ENCODE peak calls at places on chromosome 5, in six cellular contexts. F is body of pancreas, R is astrocyte, S is heart left ventricle, M is PC-3, O is IMR-90. H is an unnamed sample.
A peak's percentile ranks its signal among the peaks of the same experiment; 100 is the strongest.

GRCh38 chr5:79560774-79561524 is 47.0 kb upstream of the HOMER1 start:
- DNase-seq in R (peak; percentile 40), F (no peak), S (no peak), M (no peak), O (peak; percentile 67), H (no peak)

GRCh38 chr5:91166040-91166807 is 216.9 kb downstream of the ARRDC3 start:
- DNase-seq in M (peak; percentile 48), R (peak; percentile 59), F (no peak), O (peak; percentile 75), S (no peak), H (no peak)

GRCh38 chr5:1519631-1520141 is 4.1 kb downstream of the LPCAT1 start:
- DNase-seq in S (no peak), F (peak; percentile 9), O (no peak), M (no peak), R (no peak), H (peak; percentile 1)

GRCh38 chr5:89120719-89121118 is 237.7 kb upstream of the MEF2C start:
- DNase-seq in M (no peak), O (no peak), S (peak; percentile 6), R (no peak), F (no peak), H (no peak)

GRCh38 chr5:157912621-157913325 is 53.8 kb upstream of the CLINT1 start:
- DNase-seq in S (no peak), M (peak; percentile 44), F (no peak), R (no peak), O (no peak), H (no peak)

GRCh38 chr5:40988761-40989510 is 79.6 kb downstream of the C7 start:
- DNase-seq in R (no peak), O (peak; percentile 33), F (no peak), M (peak; percentile 89), S (no peak), H (no peak)

GRCh38 chr5:11385901-11386293 is 518.3 kb downstream of the CTNND2 start:
- DNase-seq in O (no peak), R (no peak), M (no peak), F (no peak), S (no peak), H (no peak)

GRCh38 chr5:58764199-58764598 is 181.3 kb downstream of the RAB3C start:
- DNase-seq in F (peak; percentile 18), R (no peak), M (no peak), O (no peak), S (no peak), H (no peak)

GRCh38 chr5:175448276-175448675 is 4.3 kb upstream of the DRD1 start:
- DNase-seq in O (no peak), F (no peak), S (no peak), M (no peak), R (no peak), H (no peak)

GRCh38 chr5:79564798-79565279 is 47.4 kb upstream of the TENT2 start:
- DNase-seq in S (no peak), F (no peak), M (no peak), O (no peak), R (no peak), H (no peak)

GRCh38 chr5:24918676-24919075 is 273.9 kb upstream of the CDH10 start:
- DNase-seq in O (no peak), F (no peak), M (no peak), S (no peak), R (no peak), H (no peak)

GRCh38 chr5:88680253-88681132 is 202.5 kb downstream of the MEF2C start:
- DNase-seq in M (peak; percentile 80), R (no peak), S (peak; percentile 61), F (peak; percentile 77), O (peak; percentile 14), H (no peak)

GRCh38 chr5:150515446-150515845 is 7.5 kb downstream of the NDST1 start:
- DNase-seq in S (no peak), O (peak; percentile 83), M (no peak), F (peak; percentile 30), R (peak; percentile 80), H (peak; percentile 36)

GRCh38 chr5:33891731-33892418 is at the start of gene ADAMTS12:
- DNase-seq in M (no peak), R (peak; percentile 66), S (peak; percentile 60), O (peak; percentile 77), F (peak; percentile 13), H (no peak)

GRCh38 chr5:17216974-17217325 is 481 bp upstream of the BASP1 start:
- DNase-seq in M (peak; percentile 48), F (no peak), O (peak; percentile 51), R (peak; percentile 66), S (no peak), H (peak; percentile 31)

GRCh38 chr5:73278693-73279092 is 105.7 kb downstream of the TMEM174 start:
- DNase-seq in M (peak; percentile 79), R (no peak), O (no peak), S (no peak), F (peak; percentile 53), H (no peak)

GRCh38 chr5:151509231-151509630 is 61.8 kb downstream of the SLC36A1 start:
- DNase-seq in S (no peak), M (peak; percentile 77), F (no peak), R (no peak), O (no peak), H (no peak)

GRCh38 chr5:174687503-174687902 is 36.9 kb upstream of the MSX2 start:
- DNase-seq in O (no peak), F (no peak), M (no peak), S (no peak), R (no peak), H (no peak)

GRCh38 chr5:156920042-156920860 is 42.8 kb downstream of the TIMD4 start:
- DNase-seq in S (no peak), F (no peak), O (no peak), M (peak; percentile 22), R (peak; percentile 9), H (no peak)

GRCh38 chr5:31280210-31280609 is 86.7 kb downstream of the CDH6 start:
- DNase-seq in S (no peak), O (peak; percentile 37), M (no peak), F (no peak), R (peak; percentile 67), H (no peak)

GRCh38 chr5:74361406-74362358 is 278.8 kb downstream of the ENC1 start:
- DNase-seq in O (no peak), F (no peak), M (peak; percentile 22), S (no peak), R (no peak), H (no peak)

GRCh38 chr5:134571703-134572405 is 46.4 kb downstream of the JADE2 start:
- DNase-seq in R (no peak), O (no peak), F (no peak), M (no peak), S (no peak), H (no peak)

DNA sequence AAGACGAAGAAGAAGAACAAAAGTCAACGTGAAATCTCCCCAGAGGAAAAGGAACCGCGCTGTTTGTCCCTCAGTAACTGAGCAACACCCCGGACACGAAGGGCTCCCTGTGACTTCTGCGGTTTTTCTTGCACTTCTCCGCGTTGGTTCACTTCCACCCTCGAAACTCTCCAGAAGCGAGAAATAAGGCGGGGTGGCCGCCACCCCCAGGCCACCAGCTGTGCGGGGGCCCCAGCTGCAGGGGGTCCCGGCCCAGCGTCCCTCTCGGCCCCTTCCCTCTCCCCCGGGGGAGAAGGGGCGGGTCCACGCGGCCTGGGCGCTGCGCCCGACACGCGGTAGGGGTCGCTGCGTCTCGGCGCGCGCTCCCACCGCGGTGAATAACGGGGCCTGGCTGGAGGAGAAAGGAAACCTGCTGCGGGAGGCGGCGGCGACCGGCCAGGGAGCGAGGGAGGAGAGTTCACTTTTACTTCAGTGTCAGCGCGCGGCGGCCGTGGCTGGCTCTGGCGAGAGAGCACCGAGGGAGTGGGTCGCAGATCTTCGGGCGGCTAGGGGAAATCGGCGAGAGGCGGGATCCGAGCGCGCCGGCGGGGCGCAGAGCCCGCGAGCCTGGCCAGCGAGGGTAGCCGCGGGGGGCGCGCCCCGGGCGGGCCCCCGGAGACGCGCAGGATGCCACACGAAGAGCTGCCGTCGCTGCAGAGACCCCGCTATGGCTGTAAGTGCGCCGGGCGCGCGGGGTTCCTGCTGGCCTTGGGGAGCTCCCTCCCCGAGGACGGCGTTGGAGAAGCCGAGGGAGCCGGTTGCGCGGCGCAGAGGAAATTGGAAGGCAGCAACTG is at the start of gene IQGAP2:
- DNase-seq in O (peak; percentile 34), R (peak; percentile 51), M (peak; percentile 27), S (peak; percentile 65), F (peak; percentile 80), H (no peak)
- H3K27ac ChIP-seq in O (no peak within 1 kb of the TSS), R (no peak within 1 kb of the TSS), M (no peak within 1 kb of the TSS), S (peak within 1 kb of the TSS; percentile 45), F (peak within 1 kb of the TSS; percentile 95), H (peak within 1 kb of the TSS; percentile 27)

GRCh38 chr5:159198063-159199036 is 11.0 kb downstream of the RNF145 start:
- DNase-seq in M (no peak), O (no peak), S (no peak), F (no peak), R (no peak), H (no peak)
- H3K4me1 ChIP-seq in M (no peaks in the 10 kb centered on the region), O (peaks cover 7% of the 10 kb centered on the region), S (peaks cover 24% of the 10 kb centered on the region), F (no peaks in the 10 kb centered on the region), R (no peaks in the 10 kb centered on the region), H (peaks cover 13% of the 10 kb centered on the region)

DNA sequence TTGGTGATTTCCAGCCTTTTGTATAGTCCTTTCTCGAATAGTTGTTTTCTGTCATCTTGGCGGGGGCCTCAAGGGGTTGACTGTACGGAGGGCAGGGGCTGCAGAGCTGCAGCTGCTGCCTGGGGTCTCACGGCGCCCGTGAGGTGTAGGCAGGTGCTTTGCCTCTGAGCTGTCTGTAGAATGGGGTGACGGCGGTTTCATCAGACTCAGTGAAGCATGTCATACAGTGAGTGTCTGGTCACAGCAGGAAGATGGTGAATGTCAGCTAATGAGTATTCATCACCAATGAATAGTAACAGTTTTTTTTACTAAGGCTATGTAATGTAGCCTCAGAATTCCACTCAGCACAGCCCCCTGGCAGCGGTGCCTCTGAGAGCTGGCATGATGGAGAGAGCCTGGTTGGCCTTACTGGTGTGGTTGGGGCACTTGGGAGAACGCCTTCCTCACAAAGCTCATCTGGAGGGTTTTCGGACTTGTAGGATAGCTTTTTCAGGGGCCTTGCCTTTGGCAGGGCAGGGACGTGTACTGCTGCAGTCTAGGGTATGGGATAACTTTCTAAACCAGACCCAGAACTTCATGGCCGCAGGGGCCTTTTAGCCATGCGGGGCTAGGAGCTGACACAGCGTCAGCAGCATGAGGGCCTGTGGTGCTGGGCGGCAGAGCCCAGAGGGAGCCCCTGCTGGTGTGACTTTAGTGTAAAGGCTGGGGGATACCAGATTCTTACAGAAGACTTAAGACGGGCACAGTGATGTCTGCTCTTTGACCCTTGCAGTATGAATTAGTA is 15.0 kb downstream of the TENT4A start:
- DNase-seq in R (no peak), F (no peak), M (no peak), S (no peak), O (no peak), H (no peak)
- H3K27ac ChIP-seq in R (no peak overlapping the region), F (no peak overlapping the region), M (no peak overlapping the region), S (no peak overlapping the region), O (no peak overlapping the region), H (no peak overlapping the region)

DNA sequence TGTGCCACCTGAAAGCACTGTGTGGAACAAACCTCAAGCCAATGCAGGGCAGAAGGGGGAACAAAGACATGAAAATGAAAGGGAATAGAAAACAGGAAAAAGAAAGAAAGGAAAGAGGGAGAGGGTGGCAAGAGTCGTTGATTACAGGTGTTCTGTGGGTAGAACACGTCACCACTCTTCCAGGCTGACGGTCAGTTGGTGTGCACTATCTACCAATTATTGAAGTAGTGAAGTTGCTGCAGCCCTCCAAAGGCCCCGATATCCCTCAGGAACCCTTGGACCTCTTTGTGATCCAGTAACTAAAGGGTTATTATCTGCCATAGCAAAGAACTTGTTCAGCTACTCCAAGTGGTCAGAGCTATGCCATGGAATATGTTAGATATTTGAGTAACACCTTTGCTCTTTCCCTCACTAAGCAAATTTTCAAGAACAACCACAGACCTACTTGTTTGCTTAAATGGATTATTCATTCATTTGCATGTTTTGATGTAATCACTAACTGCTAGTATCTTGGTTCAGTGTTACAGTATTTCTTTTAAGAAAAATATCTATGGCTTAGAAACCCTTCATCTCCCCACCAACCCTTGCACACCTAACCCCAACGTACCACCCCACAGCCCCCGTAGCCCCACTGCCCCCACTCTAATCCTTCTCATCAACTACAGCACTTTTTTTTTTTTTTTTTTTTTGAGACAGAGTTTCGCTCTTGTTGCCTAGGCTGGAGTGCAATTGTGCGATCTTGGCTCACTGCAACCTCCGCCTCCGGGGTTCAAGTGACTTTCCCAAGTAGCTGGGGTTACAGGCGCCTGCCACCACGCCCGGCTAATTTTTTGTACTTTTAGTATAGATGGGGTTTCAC is 31.3 kb downstream of the FYB1 start:
- DNase-seq in O (no peak), F (no peak), M (peak; percentile 71), R (no peak), S (no peak), H (no peak)
- H3K4me1 ChIP-seq in O (no peaks in the 10 kb centered on the region), F (no peaks in the 10 kb centered on the region), M (peaks cover 9% of the 10 kb centered on the region), R (no peaks in the 10 kb centered on the region), S (no peaks in the 10 kb centered on the region), H (no peaks in the 10 kb centered on the region)